ENCODE peak calls at places on chromosomes 1 and 21, in seven cellular contexts. Z is IMR-90, U is body of pancreas, K is stomach, P is sigmoid colon, R is upper lobe of left lung, H is A549. W is an unnamed sample.

GRCh38 chr1:227429447-227430359 is 111.4 kb upstream of the CDC42BPA start:
- DNase-seq in Z (peak; percentile 61), U (no peak), K (no peak), P (no peak), R (no peak), H (peak; percentile 57), W (no peak)

GRCh38 chr1:219990782-219991510 is 55.4 kb downstream of the EPRS1 start:
- DNase-seq in Z (peak; percentile 51), U (no peak), K (no peak), P (no peak), R (no peak), H (peak; percentile 31), W (no peak)

GRCh38 chr1:47325530-47325929 is 8.1 kb upstream of the CMPK1 start:
- DNase-seq in Z (peak; percentile 36), U (no peak), K (no peak), P (no peak), R (no peak), H (peak; percentile 63), W (no peak)

GRCh38 chr1:228375578-228376261 is 30.9 kb downstream of the TRIM11 start:
- DNase-seq in Z (no peak), U (peak; percentile 11), K (no peak), P (peak; percentile 61), R (no peak), H (no peak), W (peak; percentile 53)

GRCh38 chr1:25519624-25520023 is 23.8 kb upstream of the LDLRAP1 start:
- DNase-seq in Z (peak; percentile 84), U (no peak), K (no peak), P (no peak), R (no peak), H (no peak), W (no peak)

GRCh38 chr21:36005018-36005417 is 55.3 kb downstream of the SETD4 start:
- DNase-seq in Z (peak; percentile 42), U (peak; percentile 24), K (no peak), P (peak; percentile 93), R (no peak), H (peak; percentile 5), W (no peak)

GRCh38 chr1:209747580-209748262 is 8.1 kb upstream of the TRAF3IP3 start:
- DNase-seq in Z (peak; percentile 89), U (peak; percentile 99), K (peak; percentile 96), P (peak; percentile 95), R (peak; percentile 98), H (peak; percentile 97), W (peak; percentile 95)

GRCh38 chr1:9279172-9279840 is 13.4 kb upstream of the SPSB1 start:
- DNase-seq in Z (peak; percentile 55), U (no peak), K (no peak), P (no peak), R (no peak), H (no peak), W (peak; percentile 52)

GRCh38 chr1:214979191-214979590 is 103.3 kb upstream of the KCNK2 start:
- DNase-seq in Z (peak; percentile 60), U (no peak), K (no peak), P (no peak), R (no peak), H (no peak), W (no peak)

GRCh38 chr1:222547260-222547614 is 667 bp downstream of the HHIPL2 start:
- DNase-seq in Z (no peak), U (no peak), K (no peak), P (no peak), R (no peak), H (no peak), W (no peak)

GRCh38 chr1:222546091-222546490 is 1.8 kb downstream of the HHIPL2 start:
- DNase-seq in Z (no peak), U (no peak), K (no peak), P (no peak), R (no peak), H (no peak), W (no peak)

GRCh38 chr1:222546548-222547259 is 1.2 kb downstream of the HHIPL2 start:
- DNase-seq in Z (peak; percentile 83), U (no peak), K (no peak), P (no peak), R (no peak), H (peak; percentile 79), W (no peak)

GRCh38 chr1:222540598-222540995 is 7.3 kb downstream of the HHIPL2 start:
- DNase-seq in Z (no peak), U (no peak), K (no peak), P (no peak), R (no peak), H (no peak), W (no peak)

GRCh38 chr1:222543817-222544216 is 4.1 kb downstream of the HHIPL2 start:
- DNase-seq in Z (no peak), U (no peak), K (no peak), P (no peak), R (no peak), H (peak; percentile 32), W (no peak)
- H3K4me1 ChIP-seq in Z (peaks cover 5% of the 10 kb centered on the region), U (no peaks in the 10 kb centered on the region), K (no peaks in the 10 kb centered on the region), P (no peaks in the 10 kb centered on the region), R (peaks cover 4% of the 10 kb centered on the region), H (peaks cover 37% of the 10 kb centered on the region), W (no peaks in the 10 kb centered on the region)

GRCh38 chr1:206912445-206913095 is 9.2 kb downstream of the FCMR start:
- DNase-seq in Z (peak; percentile 75), U (peak; percentile 80), K (peak; percentile 75), P (peak; percentile 87), R (peak; percentile 73), H (peak; percentile 77), W (no peak)
- TF ChIP-seq POLR2A in Z (peak; percentile 24), U (no peak), K (no peak), P (no peak), R (no peak), H (no peak), W (no peak)

GRCh38 chr1:113434081-113434873 is 44.0 kb downstream of the MAGI3 start:
- DNase-seq in Z (no peak), U (peak; percentile 23), K (peak; percentile 34), P (no peak), R (no peak), H (peak; percentile 47), W (no peak)
- H3K4me1 ChIP-seq in Z (no peaks in the 10 kb centered on the region), U (peaks cover 59% of the 10 kb centered on the region), K (peaks cover 21% of the 10 kb centered on the region), P (peaks cover 12% of the 10 kb centered on the region), R (peaks cover 16% of the 10 kb centered on the region), H (peaks cover 70% of the 10 kb centered on the region), W (peaks cover 37% of the 10 kb centered on the region)

DNA sequence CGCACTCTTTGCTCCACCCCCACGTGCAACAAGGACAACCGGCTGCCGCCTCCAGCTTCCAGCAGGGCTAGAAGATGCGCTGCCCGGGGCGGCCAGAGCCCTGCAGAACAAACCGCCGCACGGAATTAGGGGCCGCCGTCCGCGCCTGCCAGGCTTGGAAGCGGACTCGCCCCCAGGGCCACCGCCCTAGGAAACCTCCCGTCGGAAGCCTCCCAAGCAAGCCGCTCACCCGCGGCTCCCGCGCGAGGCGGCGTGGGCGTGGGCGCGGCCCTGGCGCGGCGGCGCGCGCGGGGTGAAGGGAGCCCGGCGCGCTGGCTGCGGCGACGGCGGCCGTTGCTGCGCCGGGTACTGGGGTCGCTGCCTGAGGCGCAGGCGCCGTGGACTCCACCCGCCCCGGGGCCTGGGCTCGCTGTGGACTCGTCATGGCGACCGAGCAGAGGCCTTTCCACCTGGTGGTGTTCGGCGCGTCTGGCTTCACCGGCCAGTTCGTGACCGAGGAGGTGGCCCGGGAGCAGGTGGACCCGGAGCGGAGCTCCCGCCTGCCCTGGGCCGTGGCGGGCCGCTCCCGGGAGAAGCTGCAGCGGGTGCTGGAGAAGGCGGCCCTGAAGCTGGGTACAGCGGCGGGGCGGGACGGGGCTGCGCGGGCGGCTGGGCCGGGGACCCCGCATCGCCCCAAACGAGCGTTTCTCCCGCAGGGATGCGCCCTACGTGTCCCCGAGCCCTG is at the start of gene SCCPDH:
- DNase-seq in Z (peak; percentile 65), U (peak; percentile 75), K (peak; percentile 68), P (peak; percentile 84), R (peak; percentile 69), H (peak; percentile 77), W (peak; percentile 84)
- TF ChIP-seq POLR2A in Z (peak; percentile 59), U (peak; percentile 61), K (peak; percentile 19), P (no peak), R (peak; percentile 22), H (peak; percentile 64), W (peak; percentile 78)

GRCh38 chr1:155977607-155978324 is 581 bp downstream of the ARHGEF2 start:
- DNase-seq in Z (no peak), U (no peak), K (no peak), P (peak; percentile 82), R (peak; percentile 40), H (peak; percentile 33), W (no peak)
- H3K4me1 ChIP-seq in Z (peaks cover 48% of the 10 kb centered on the region), U (peaks cover 61% of the 10 kb centered on the region), K (peaks cover 85% of the 10 kb centered on the region), P (peaks cover 87% of the 10 kb centered on the region), R (peaks cover 80% of the 10 kb centered on the region), H (peaks cover 73% of the 10 kb centered on the region), W (no peaks in the 10 kb centered on the region)

GRCh38 chr1:3530931-3531818 is 76.7 kb downstream of the ARHGEF16 start:
- DNase-seq in Z (peak; percentile 19), U (peak; percentile 89), K (peak; percentile 85), P (peak; percentile 85), R (peak; percentile 79), H (peak; percentile 67), W (peak; percentile 79)
- TF ChIP-seq POLR2A in Z (no peak), U (peak; percentile 43), K (no peak), P (no peak), R (peak; percentile 60), H (peak; percentile 48), W (peak; percentile 83)

GRCh38 chr1:153612111-153612754 is 704 bp downstream of the S100A16 start:
- DNase-seq in Z (no peak), U (no peak), K (no peak), P (no peak), R (no peak), H (no peak), W (no peak)
- H3K4me1 ChIP-seq in Z (peaks cover 42% of the 10 kb centered on the region), U (peaks cover 59% of the 10 kb centered on the region), K (peaks cover 81% of the 10 kb centered on the region), P (peaks cover 61% of the 10 kb centered on the region), R (peaks cover 74% of the 10 kb centered on the region), H (peaks cover 60% of the 10 kb centered on the region), W (peaks cover 40% of the 10 kb centered on the region)

W was measured in right lobe of liver.